ENCODE peak calls at places on chromosome 13, in ten cellular contexts. H is fibroblast of the aortic adventitia; E is activated naive CD8-positive, alpha-beta T cell treated with anti-CD3 and anti-CD28 coated beads for 36 hours; P is A673; J is NCI-H1436; I is stimulated activated naive CD8-positive, alpha-beta T cell treated with anti-CD3 and anti-CD28 coated beads, Interleukin-15, amount 100 ng/mL, for 72 hours; C is NCI-H774; B is CD4-positive, alpha-beta T cell; G is T-helper 1 cell; T is GM19239. D is an unnamed sample.
A peak's percentile ranks its signal among the peaks of the same experiment; 100 is the strongest.

GRCh38 chr13:110149036-110149435 is 157.9 kb downstream of the COL4A1 start:
- DNase-seq in H (peak; percentile 16), E (no peak), P (no peak), J (no peak), I (no peak), C (no peak), B (no peak), G (no peak), T (no peak), D (no peak)

GRCh38 chr13:41416276-41416675 is 41.1 kb upstream of the RGCC start:
- DNase-seq in H (peak; percentile 30), E (no peak), P (no peak), J (no peak), I (no peak), C (no peak), B (no peak), G (no peak), T (no peak), D (no peak)

GRCh38 chr13:114080739-114081561 is 51.5 kb downstream of the RASA3 start:
- DNase-seq in H (no peak), E (no peak), P (no peak), J (no peak), I (no peak), C (no peak), B (no peak), G (no peak), T (no peak), D (no peak)

GRCh38 chr13:87356314-87356713 is 314.9 kb upstream of the SLITRK5 start:
- DNase-seq in H (no peak), E (no peak), P (peak; percentile 4), J (peak; percentile 0), I (no peak), C (no peak), B (no peak), G (no peak), T (no peak), D (no peak)

GRCh38 chr13:45180303-45180702 is 20.5 kb downstream of the KCTD4 start:
- DNase-seq in H (no peak), E (no peak), P (no peak), J (no peak), I (no peak), C (no peak), B (no peak), G (no peak), T (no peak), D (no peak)

GRCh38 chr13:93304868-93305613 is 78.4 kb downstream of the GPC6 start:
- DNase-seq in H (no peak), E (no peak), P (no peak), J (no peak), I (no peak), C (no peak), B (no peak), G (no peak), T (no peak), D (no peak)

GRCh38 chr13:98838776-98839175 is 86.3 kb upstream of the SLC15A1 start:
- DNase-seq in H (peak; percentile 32), E (no peak), P (no peak), J (no peak), I (no peak), C (no peak), B (no peak), G (no peak), T (no peak), D (no peak)

GRCh38 chr13:113981201-113981605 is 7.3 kb upstream of the C13orf46 start:
- DNase-seq in H (no peak), E (no peak), P (peak; percentile 43), J (no peak), I (no peak), C (peak; percentile 100), B (no peak), G (no peak), T (no peak), D (no peak)

GRCh38 chr13:67726979-67727378 is 496.8 kb upstream of the PCDH9 start:
- DNase-seq in H (no peak), E (no peak), P (no peak), J (no peak), I (no peak), C (no peak), B (no peak), G (no peak), T (no peak), D (no peak)

GRCh38 chr13:98524793-98525192 is 52.1 kb downstream of the STK24 start:
- DNase-seq in H (no peak), E (no peak), P (no peak), J (no peak), I (no peak), C (no peak), B (no peak), G (no peak), T (no peak), D (no peak)

GRCh38 chr13:110485604-110486003 is 75.9 kb downstream of the RAB20 start:
- DNase-seq in H (no peak), E (no peak), P (no peak), J (no peak), I (no peak), C (no peak), B (no peak), G (no peak), T (no peak), D (no peak)

D was measured in SK-MEL-5.